ENCODE peak calls at places on chromosome 1, in six cellular contexts. A is psoas muscle, W is NCI-H510A treated with DMSO at 0.1 percent for 48 hours, B is C1 segment of cervical spinal cord, L is hippocampal formation, Q is PC-3. C is an unnamed sample.

GRCh38 chr1:227662933-227663332 is 72.2 kb downstream of the JMJD4 start:
- DNase-seq in A (no peak), W (no peak), B (no peak), L (no peak), Q (no peak), C (no peak)

GRCh38 chr1:153525088-153525713 is 10.6 kb downstream of the S100A6 start:
- DNase-seq in A (peak), W (no peak), B (no peak), L (no peak), Q (no peak), C (no peak)

GRCh38 chr1:7922301-7922700 is 18.3 kb downstream of the TNFRSF9 start:
- DNase-seq in A (no peak), W (no peak), B (no peak), L (no peak), Q (no peak), C (no peak)

GRCh38 chr1:233293556-233294446 is 1.7 kb downstream of the PCNX2 start:
- DNase-seq in A (no peak), W (peak), B (no peak), L (no peak), Q (no peak), C (no peak)

GRCh38 chr1:194813109-194813508 is 1626.7 kb upstream of the B3GALT2 start:
- DNase-seq in A (no peak), W (peak), B (no peak), L (no peak), Q (peak), C (no peak)

GRCh38 chr1:221972262-221973235 is 230.7 kb upstream of the DUSP10 start:
- DNase-seq in A (no peak), W (no peak), B (no peak), L (no peak), Q (no peak), C (no peak)

GRCh38 chr1:108661030-108661609 is at the start of gene HENMT1:
- DNase-seq in A (peak), W (no peak), B (peak), L (no peak), Q (peak), C (peak)

GRCh38 chr1:8107897-8108296 is 81.8 kb upstream of the ERRFI1 start:
- DNase-seq in A (no peak), W (no peak), B (no peak), L (no peak), Q (no peak), C (no peak)

GRCh38 chr1:226678701-226679100 is 60.4 kb downstream of the ITPKB start:
- DNase-seq in A (no peak), W (no peak), B (no peak), L (no peak), Q (no peak), C (no peak)

GRCh38 chr1:200917291-200917817 is 22.7 kb downstream of the INAVA start:
- DNase-seq in A (peak), W (peak), B (no peak), L (no peak), Q (peak), C (no peak)

GRCh38 chr1:32138965-32139364 is 31.1 kb downstream of the KPNA6 start:
- DNase-seq in A (no peak), W (no peak), B (no peak), L (no peak), Q (peak), C (no peak)

GRCh38 chr1:18073066-18073642 is 34.4 kb upstream of the IGSF21 start:
- DNase-seq in A (no peak), W (no peak), B (no peak), L (no peak), Q (no peak), C (no peak)

GRCh38 chr1:205569411-205570172 is 62.2 kb downstream of the ELK4 start:
- DNase-seq in A (no peak), W (no peak), B (no peak), L (no peak), Q (peak), C (no peak)

GRCh38 chr1:75559800-75560199 is 51.1 kb downstream of the SLC44A5 start:
- DNase-seq in A (no peak), W (no peak), B (no peak), L (no peak), Q (no peak), C (no peak)

GRCh38 chr1:14989931-14990728 is 163.4 kb upstream of the TMEM51 start:
- DNase-seq in A (no peak), W (no peak), B (no peak), L (no peak), Q (no peak), C (no peak)

GRCh38 chr1:165288301-165289120 is 68.0 kb downstream of the LMX1A start:
- DNase-seq in A (peak), W (peak), B (no peak), L (no peak), Q (peak), C (no peak)

GRCh38 chr1:212110617-212111016 is 75.1 kb downstream of the DTL start:
- DNase-seq in A (no peak), W (no peak), B (no peak), L (no peak), Q (no peak), C (no peak)

GRCh38 chr1:231776006-231776707 is 149.6 kb downstream of the DISC1 start:
- DNase-seq in A (no peak), W (no peak), B (no peak), L (no peak), Q (no peak), C (no peak)

GRCh38 chr1:244968431-244968830 is 104.1 kb upstream of the HNRNPU start:
- DNase-seq in A (peak), W (no peak), B (peak), L (no peak), Q (no peak), C (no peak)

GRCh38 chr1:47758341-47759237 is 238.6 kb downstream of the TRABD2B start:
- DNase-seq in A (no peak), W (no peak), B (no peak), L (no peak), Q (no peak), C (no peak)

GRCh38 chr1:227437495-227438008 is 119.3 kb upstream of the CDC42BPA start:
- DNase-seq in A (no peak), W (peak), B (no peak), L (peak), Q (peak), C (peak)

GRCh38 chr1:98468111-98468717 is 193.3 kb upstream of the SNX7 start:
- DNase-seq in A (no peak), W (peak), B (no peak), L (peak), Q (peak), C (peak)

GRCh38 chr1:39829791-39830533 is 41.3 kb upstream of the BMP8B start:
- DNase-seq in A (no peak), W (peak), B (no peak), L (no peak), Q (peak), C (no peak)